ENCODE peak calls at places on chromosomes 6 and 20, in ten cellular contexts. L is OCI-LY7, V is left lung, C is K562, Q is nephron progenitor cell, R is fibroblast of pulmonary artery, H is mammary epithelial cell, I is left ventricle myocardium inferior, Z is lower lobe of right lung, W is natural killer cell. J is an unnamed sample.

GRCh38 chr6:158815379-158815724 is 3.8 kb downstream of the EZR start:
- DNase-seq in W (no peak), L (no peak), H (no peak), C (peak; percentile 37), R (no peak), Z (no peak), V (no peak), I (no peak), Q (no peak), J (no peak)

GRCh38 chr6:22368794-22369193 is 72.0 kb upstream of the PRL start:
- DNase-seq in I (no peak), C (no peak), Z (no peak), H (no peak), L (no peak), R (peak; percentile 31), Q (no peak), W (no peak), V (no peak), J (no peak)

GRCh38 chr20:34535301-34535840 is 19.1 kb downstream of the DYNLRB1 start:
- DNase-seq in I (no peak), V (no peak), H (no peak), Q (no peak), C (no peak), R (no peak), Z (peak; percentile 27), L (no peak), W (no peak), J (no peak)

GRCh38 chr6:143139239-143139784 is 78.6 kb downstream of the AIG1 start:
- DNase-seq in C (no peak), Z (no peak), V (no peak), L (no peak), W (no peak), Q (no peak), H (peak; percentile 17), I (no peak), R (no peak), J (no peak)

GRCh38 chr6:147643341-147644200 is 135.1 kb downstream of the SAMD5 start:
- DNase-seq in I (no peak), C (no peak), W (no peak), Q (no peak), V (no peak), H (no peak), Z (no peak), L (no peak), R (no peak), J (no peak)

GRCh38 chr6:56649053-56649769 is 6.5 kb upstream of the DST start:
- DNase-seq in Z (no peak), I (no peak), V (no peak), R (peak; percentile 54), Q (no peak), L (no peak), W (no peak), H (no peak), C (peak; percentile 10), J (no peak)

GRCh38 chr6:90350689-90351554 is 54.3 kb upstream of the BACH2 start:
- DNase-seq in W (no peak), Z (no peak), C (peak; percentile 47), I (no peak), Q (no peak), L (peak; percentile 92), H (no peak), V (no peak), R (no peak), J (no peak)

GRCh38 chr6:115750292-115750691 is 310.4 kb downstream of the FRK start:
- DNase-seq in C (no peak), R (no peak), H (no peak), W (no peak), Q (no peak), V (no peak), Z (no peak), L (no peak), I (no peak), J (no peak)

GRCh38 chr6:10954590-10955010 is 67.7 kb downstream of the SYCP2L start:
- DNase-seq in H (peak; percentile 48), V (peak; percentile 89), L (peak; percentile 71), I (peak; percentile 72), Z (peak; percentile 81), W (peak; percentile 44), R (peak; percentile 88), Q (peak; percentile 93), C (peak; percentile 85), J (peak; percentile 75)

GRCh38 chr6:10956776-10957175 is 69.9 kb downstream of the SYCP2L start:
- DNase-seq in H (no peak), C (no peak), I (no peak), W (no peak), V (no peak), Z (no peak), L (no peak), Q (no peak), R (no peak), J (no peak)

GRCh38 chr6:10960171-10960570 is 73.3 kb downstream of the SYCP2L start:
- DNase-seq in W (no peak), I (no peak), L (no peak), Z (no peak), R (no peak), Q (no peak), V (no peak), H (no peak), C (no peak), J (no peak)

GRCh38 chr6:10961837-10962236 is 75.0 kb downstream of the SYCP2L start:
- DNase-seq in Z (no peak), V (no peak), I (no peak), R (no peak), Q (no peak), W (no peak), H (no peak), L (no peak), C (no peak), J (no peak)

DNA sequence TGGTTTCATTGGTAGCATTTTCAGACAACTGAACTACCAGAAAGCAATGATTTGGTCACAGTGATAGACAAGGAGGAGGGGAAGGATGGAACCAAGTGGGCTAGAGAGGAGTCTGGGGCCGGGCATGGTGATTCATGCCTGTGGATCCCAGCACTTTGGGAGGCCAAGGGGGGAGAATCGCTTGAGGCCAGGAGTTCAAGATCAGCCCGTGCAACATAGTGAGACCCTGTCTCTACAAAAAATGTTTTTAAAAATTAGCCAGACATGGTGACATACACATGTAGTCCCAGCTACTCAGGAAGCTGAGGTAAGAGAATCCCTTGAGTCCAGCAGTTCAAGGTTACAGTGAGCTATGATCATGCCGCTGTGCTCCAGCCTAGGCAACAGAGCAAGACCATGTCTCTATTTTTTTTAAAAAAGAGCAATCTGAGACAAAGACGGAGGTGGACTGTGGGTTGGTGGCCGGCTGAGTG is 70.6 kb downstream of the SYCP2L start:
- DNase-seq in H (no peak), R (no peak), Z (no peak), C (no peak), V (no peak), Q (no peak), L (no peak), W (no peak), I (no peak), J (no peak)
- TF ChIP-seq CTCF in H (no peak), R (no peak), Z (no peak), C (no peak), V (no peak), Q (no peak), L (no peak), W (no peak), I (no peak), J (no peak)

DNA sequence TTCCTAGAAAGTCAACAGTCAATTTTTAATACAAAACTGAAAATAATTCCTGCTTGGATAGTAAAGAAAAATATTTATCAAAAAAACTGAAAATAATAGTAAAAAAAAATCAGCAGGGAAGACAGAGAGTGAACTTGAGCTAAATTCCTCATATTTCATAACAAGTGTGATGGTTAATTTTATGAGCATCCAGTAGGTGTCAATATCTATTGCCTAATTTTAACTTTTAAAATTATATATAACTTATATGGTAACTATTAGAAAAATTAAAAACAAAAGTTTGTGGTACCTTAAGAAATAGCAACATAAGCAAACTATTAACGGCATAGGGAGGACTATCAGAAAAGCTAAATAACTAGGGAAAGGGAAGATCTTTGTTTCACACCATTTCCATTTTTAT is 2.1 kb downstream of the EPM2A start:
- DNase-seq in R (no peak), L (no peak), I (no peak), C (no peak), Q (no peak), V (no peak), Z (no peak), W (no peak), H (no peak), J (no peak)
- TF ChIP-seq CTCF in R (no peak), L (peak; percentile 51), I (no peak), C (no peak), Q (no peak), V (no peak), Z (no peak), W (no peak), H (no peak), J (no peak)

GRCh38 chr6:156413156-156413555 is 364.0 kb upstream of the ARID1B start:
- DNase-seq in H (peak; percentile 10), L (no peak), Z (no peak), Q (no peak), R (peak; percentile 20), V (no peak), I (no peak), W (no peak), C (no peak), J (no peak)

GRCh38 chr6:156420172-156420993 is 356.8 kb upstream of the ARID1B start:
- DNase-seq in C (no peak), Z (no peak), Q (no peak), L (no peak), R (peak; percentile 26), V (no peak), I (no peak), H (no peak), W (no peak), J (no peak)

GRCh38 chr6:156418253-156418652 is 358.9 kb upstream of the ARID1B start:
- DNase-seq in C (no peak), I (no peak), Q (no peak), V (no peak), H (no peak), R (no peak), Z (no peak), L (no peak), W (no peak), J (no peak)

GRCh38 chr6:156419594-156419993 is 357.6 kb upstream of the ARID1B start:
- DNase-seq in C (no peak), L (no peak), I (no peak), H (no peak), Z (no peak), V (no peak), W (no peak), R (no peak), Q (no peak), J (no peak)

DNA sequence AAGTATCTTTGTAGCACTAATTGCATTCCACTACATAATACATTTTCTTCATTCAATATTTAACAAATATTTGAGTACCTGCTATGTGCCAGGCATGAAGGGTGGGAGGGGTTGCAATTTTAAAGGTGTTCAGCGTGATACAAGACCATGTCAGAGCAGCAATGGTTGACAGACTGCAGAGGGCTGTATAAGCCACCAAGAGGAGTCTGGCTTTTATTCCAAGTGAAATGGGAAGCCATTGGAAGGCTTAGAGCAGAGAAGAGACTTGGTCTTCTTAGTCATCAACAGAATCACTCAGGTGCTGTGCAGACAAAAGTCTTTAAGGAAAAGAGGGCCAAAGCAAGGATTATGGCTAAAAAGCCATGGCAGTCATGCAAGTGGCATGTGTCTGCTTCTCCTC is 360.8 kb upstream of the ARID1B start:
- DNase-seq in V (no peak), C (no peak), H (no peak), Q (no peak), I (no peak), Z (no peak), L (no peak), R (no peak), W (no peak), J (no peak)
- TF ChIP-seq CTCF in V (no peak), C (no peak), H (no peak), Q (no peak), I (no peak), Z (no peak), L (no peak), R (no peak), W (no peak), J (no peak)

GRCh38 chr6:132780770-132781371 is 17.6 kb downstream of the SLC18B1 start:
- DNase-seq in L (peak; percentile 54), Q (no peak), V (no peak), I (no peak), Z (no peak), H (peak; percentile 1), C (no peak), R (peak; percentile 62), W (no peak), J (no peak)
- TF ChIP-seq CTCF in L (peak; percentile 70), Q (peak; percentile 18), V (no peak), I (peak; percentile 24), Z (peak; percentile 19), H (peak; percentile 17), C (no peak), R (peak; percentile 53), W (no peak), J (peak; percentile 41)